ENCODE peak calls at places on chromosome 21, in ten cellular contexts. I, B, S, W, M, E, X, C, U and A are unnamed samples.

GRCh38 chr21:28540514-28540913 is 452.2 kb downstream of the LTN1 start:
- DNase-seq in I (no peak), B (no peak), S (no peak), W (no peak), M (peak; percentile 23), E (no peak), X (peak; percentile 63), C (no peak), U (no peak), A (peak; percentile 80)

GRCh38 chr21:27326293-27326692 is 359.4 kb upstream of the ADAMTS5 start:
- DNase-seq in I (no peak), B (no peak), S (no peak), W (no peak), M (no peak), E (no peak), X (no peak), C (no peak), U (no peak), A (no peak)

GRCh38 chr21:31780944-31781343 is 49.0 kb upstream of the SCAF4 start:
- DNase-seq in I (no peak), B (no peak), S (no peak), W (no peak), M (peak; percentile 12), E (no peak), X (no peak), C (no peak), U (peak; percentile 12), A (no peak)

GRCh38 chr21:41369915-41370839 is 8.3 kb downstream of the MX2 start:
- DNase-seq in I (no peak), B (no peak), S (no peak), W (no peak), M (no peak), E (no peak), X (no peak), C (no peak), U (peak; percentile 66), A (no peak)

GRCh38 chr21:45404726-45405270 is at the start of gene COL18A1:
- DNase-seq in I (no peak), B (peak; percentile 51), S (peak; percentile 84), W (no peak), M (peak; percentile 40), E (peak; percentile 90), X (peak; percentile 31), C (no peak), U (peak; percentile 82), A (no peak)

GRCh38 chr21:26835027-26835713 is 10.0 kb downstream of the ADAMTS1 start:
- DNase-seq in I (no peak), B (no peak), S (no peak), W (no peak), M (peak; percentile 77), E (no peak), X (peak; percentile 82), C (no peak), U (no peak), A (peak; percentile 67)

GRCh38 chr21:30257773-30258172 is 25.0 kb downstream of the KRTAP24-1 start:
- DNase-seq in I (peak; percentile 8), B (no peak), S (no peak), W (no peak), M (peak; percentile 81), E (peak; percentile 75), X (peak; percentile 75), C (no peak), U (peak; percentile 11), A (peak; percentile 9)

GRCh38 chr21:41726970-41727783 is 39.7 kb downstream of the RIPK4 start:
- DNase-seq in I (no peak), B (peak; percentile 86), S (no peak), W (no peak), M (peak; percentile 51), E (no peak), X (peak; percentile 80), C (peak; percentile 86), U (no peak), A (peak; percentile 67)

GRCh38 chr21:16154961-16155360 is 425.2 kb downstream of the USP25 start:
- DNase-seq in I (no peak), B (no peak), S (no peak), W (no peak), M (no peak), E (peak; percentile 22), X (no peak), C (no peak), U (no peak), A (no peak)

GRCh38 chr21:37642493-37642892 is 273.8 kb downstream of the KCNJ6 start:
- DNase-seq in I (no peak), B (peak; percentile 24), S (peak; percentile 48), W (no peak), M (peak; percentile 9), E (peak; percentile 78), X (no peak), C (no peak), U (peak; percentile 30), A (no peak)

GRCh38 chr21:33901421-33902288 is 13.9 kb downstream of the ATP5PO start:
- DNase-seq in I (peak; percentile 26), B (peak; percentile 20), S (peak; percentile 50), W (no peak), M (peak; percentile 90), E (peak; percentile 74), X (peak; percentile 69), C (peak; percentile 31), U (peak; percentile 58), A (peak; percentile 31)

GRCh38 chr21:39647476-39647875 is 34.7 kb downstream of the B3GALT5 start:
- DNase-seq in I (no peak), B (no peak), S (no peak), W (no peak), M (peak; percentile 76), E (no peak), X (no peak), C (no peak), U (no peak), A (no peak)

GRCh38 chr21:39388038-39388810 is 39.3 kb upstream of the HMGN1 start:
- DNase-seq in I (peak; percentile 61), B (peak; percentile 89), S (peak; percentile 96), W (peak; percentile 82), M (peak; percentile 86), E (peak; percentile 90), X (peak; percentile 85), C (peak; percentile 87), U (peak; percentile 80), A (peak; percentile 59)

GRCh38 chr21:42590431-42591131 is 62.8 kb upstream of the PDE9A start:
- DNase-seq in I (no peak), B (no peak), S (no peak), W (no peak), M (no peak), E (no peak), X (no peak), C (no peak), U (no peak), A (no peak)

GRCh38 chr21:43375006-43375826 is 51.7 kb downstream of the SIK1 start:
- DNase-seq in I (no peak), B (no peak), S (no peak), W (no peak), M (no peak), E (no peak), X (no peak), C (no peak), U (no peak), A (no peak)

GRCh38 chr21:42387843-42388242 is 8.0 kb downstream of the TMPRSS3 start:
- DNase-seq in I (no peak), B (no peak), S (no peak), W (no peak), M (no peak), E (no peak), X (no peak), C (no peak), U (no peak), A (no peak)

GRCh38 chr21:42171091-42172053 is 47.6 kb upstream of the ABCG1 start:
- DNase-seq in I (no peak), B (peak; percentile 46), S (no peak), W (no peak), M (no peak), E (no peak), X (peak; percentile 37), C (no peak), U (no peak), A (no peak)

GRCh38 chr21:38841472-38841871 is 35.7 kb downstream of the ETS2 start:
- DNase-seq in I (no peak), B (no peak), S (no peak), W (no peak), M (no peak), E (no peak), X (no peak), C (no peak), U (no peak), A (no peak)

GRCh38 chr21:44902268-44903053 is 18.2 kb downstream of the ITGB2 start:
- DNase-seq in I (no peak), B (no peak), S (no peak), W (no peak), M (no peak), E (no peak), X (no peak), C (no peak), U (no peak), A (no peak)

GRCh38 chr21:18252686-18253085 is 8.1 kb downstream of the CHODL start:
- DNase-seq in I (no peak), B (no peak), S (peak; percentile 8), W (no peak), M (no peak), E (no peak), X (no peak), C (peak; percentile 21), U (no peak), A (no peak)

GRCh38 chr21:42749226-42749625 is 95.8 kb downstream of the PDE9A start:
- DNase-seq in I (no peak), B (no peak), S (no peak), W (no peak), M (no peak), E (no peak), X (no peak), C (no peak), U (no peak), A (no peak)

GRCh38 chr21:16608209-16608830 is 878.5 kb downstream of the USP25 start:
- DNase-seq in I (no peak), B (no peak), S (no peak), W (no peak), M (peak; percentile 19), E (peak; percentile 38), X (peak; percentile 29), C (no peak), U (peak; percentile 29), A (no peak)

GRCh38 chr21:44836666-44837471 is 19.0 kb upstream of the SUMO3 start:
- DNase-seq in I (no peak), B (peak; percentile 45), S (peak; percentile 22), W (no peak), M (peak; percentile 54), E (no peak), X (peak; percentile 55), C (no peak), U (peak; percentile 65), A (no peak)

GRCh38 chr21:31370893-31371652 is 27.0 kb upstream of the TIAM1 start:
- DNase-seq in I (no peak), B (no peak), S (no peak), W (no peak), M (peak; percentile 61), E (no peak), X (peak; percentile 20), C (peak; percentile 33), U (no peak), A (peak; percentile 33)